ENCODE peak calls at places on chromosomes 1 and 21, in six cellular contexts. T is fibroblast of lung, S is AG09309, X is PC-3, J is AG04450, Z is body of pancreas. L is an unnamed sample.

GRCh38 chr1:186680031-186681012 is at the start of gene PTGS2:
- DNase-seq in Z (peak), X (peak), J (peak), S (peak), T (peak), L (peak)

GRCh38 chr1:222224576-222224975 is 323.3 kb downstream of the HHIPL2 start:
- DNase-seq in J (no peak), T (peak), S (no peak), Z (no peak), X (peak), L (no peak)

GRCh38 chr21:35178812-35179211 is 129.7 kb upstream of the RUNX1 start:
- DNase-seq in Z (no peak), X (peak), S (no peak), J (no peak), T (peak), L (no peak)

GRCh38 chr1:9238550-9238949 is 4.0 kb downstream of the H6PD start:
- DNase-seq in Z (no peak), S (no peak), X (no peak), T (no peak), J (no peak), L (no peak)

GRCh38 chr1:18681423-18681835 is 50.8 kb downstream of the PAX7 start:
- DNase-seq in X (peak), T (peak), Z (no peak), S (no peak), J (no peak), L (no peak)

GRCh38 chr1:96538001-96538649 is 183.5 kb upstream of the PTBP2 start:
- DNase-seq in J (no peak), X (no peak), T (peak), Z (no peak), S (no peak), L (peak)

GRCh38 chr1:212182585-212182984 is 102.6 kb upstream of the PPP2R5A start:
- DNase-seq in T (no peak), S (no peak), X (no peak), Z (no peak), J (no peak), L (no peak)

GRCh38 chr1:215043405-215043804 is 39.1 kb upstream of the KCNK2 start:
- DNase-seq in X (no peak), T (no peak), J (no peak), S (no peak), Z (no peak), L (no peak)

GRCh38 chr1:230831706-230832105 is 36.6 kb downstream of the C1orf198 start:
- DNase-seq in S (no peak), J (no peak), Z (no peak), T (no peak), X (no peak), L (no peak)

GRCh38 chr1:156727914-156728598 is at the start of gene METTL25B:
- DNase-seq in Z (peak), J (no peak), S (no peak), X (peak), T (peak), L (no peak)

GRCh38 chr1:2971146-2971501 is 50.1 kb upstream of the ACTRT2 start:
- DNase-seq in J (no peak), S (no peak), X (no peak), Z (no peak), T (no peak), L (no peak)

DNA sequence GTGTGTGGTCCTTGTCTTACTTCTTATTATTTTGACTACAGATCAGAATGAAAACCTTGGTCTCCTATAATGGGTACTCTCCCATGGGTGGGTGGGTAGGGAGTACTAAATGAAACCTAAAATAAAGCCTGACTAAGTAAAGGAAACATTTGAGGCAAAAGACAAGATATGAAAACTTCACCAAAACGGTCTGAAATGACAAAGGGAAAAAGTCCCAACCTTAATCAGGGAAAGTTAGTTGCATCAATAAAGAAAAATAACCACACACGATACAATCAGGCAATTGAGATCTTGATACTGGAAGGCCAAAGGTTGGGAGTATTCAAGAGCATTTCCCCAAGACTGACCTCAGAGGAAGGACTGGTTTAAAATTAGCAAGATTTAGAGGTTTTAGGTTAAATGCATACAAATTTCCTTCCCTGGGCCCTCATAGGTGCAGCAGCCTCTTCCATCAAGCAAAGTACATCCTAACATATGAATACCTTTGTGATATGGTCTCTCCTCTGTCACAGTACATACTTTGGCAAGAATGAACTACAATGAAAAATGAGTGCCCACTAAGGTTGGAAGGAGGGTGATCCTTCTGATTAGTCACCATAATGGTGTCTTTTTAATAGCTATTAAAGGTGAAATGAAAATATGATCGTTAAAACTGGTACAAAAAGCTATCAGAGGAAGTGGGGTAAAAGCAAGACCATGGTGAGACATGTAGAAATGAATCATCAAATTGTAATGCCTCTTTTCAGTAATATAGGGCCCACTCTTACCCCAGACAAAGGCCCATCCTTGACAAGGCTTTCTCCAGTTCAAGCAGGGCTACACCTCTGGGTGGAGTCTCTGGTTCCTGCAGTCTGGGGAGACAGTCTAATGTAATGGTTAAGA is 15.3 kb upstream of the TNFSF4 start:
- DNase-seq in J (no peak), Z (no peak), S (no peak), X (peak), T (no peak), L (no peak)
- TF ChIP-seq CTCF in J (no peak), Z (no peak), S (no peak), X (no peak), T (no peak), L (no peak)

GRCh38 chr1:11355594-11356467 is 82.8 kb downstream of the UBIAD1 start:
- DNase-seq in X (no peak), T (no peak), J (no peak), S (no peak), Z (no peak), L (no peak)
- H3K4me3 ChIP-seq in X (no peak), T (no peak), J (no peak), S (no peak), Z (no peak), L (no peak)

GRCh38 chr1:32107742-32108661 is at the start of gene KPNA6:
- DNase-seq in T (peak), J (peak), X (peak), Z (peak), S (peak), L (peak)
- TF ChIP-seq CTCF in T (no peak), J (no peak), X (no peak), Z (no peak), S (no peak), L (no peak)

DNA sequence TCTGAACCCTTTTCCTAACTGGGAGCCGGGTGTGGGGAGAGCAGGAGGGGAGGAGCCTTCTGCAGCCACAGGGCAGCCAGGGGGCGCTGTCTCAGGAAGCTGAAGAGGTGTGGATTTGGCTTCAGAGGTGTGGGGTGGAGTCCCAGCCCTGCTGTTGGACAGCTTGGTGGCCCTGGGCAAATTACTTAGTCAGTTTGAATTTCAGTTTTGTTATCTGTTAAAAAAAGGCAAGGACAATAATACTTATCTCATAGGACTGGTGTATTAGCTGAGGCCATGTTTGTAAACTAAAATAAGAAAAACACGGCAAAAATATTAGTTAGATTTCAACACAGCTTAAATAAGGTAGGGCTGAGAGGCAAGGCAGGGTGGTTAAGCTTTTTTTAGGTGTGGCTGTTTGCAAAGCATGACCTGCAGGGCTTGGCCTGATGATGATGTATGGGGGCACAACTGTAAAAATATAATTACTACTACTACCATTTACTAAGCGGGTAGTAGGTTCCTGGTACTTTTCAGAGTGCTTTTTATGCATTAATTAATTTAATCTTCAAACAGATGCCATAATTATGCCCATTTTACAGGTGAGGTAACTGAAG is 111.8 kb downstream of the PLXNA2 start:
- DNase-seq in J (no peak), X (peak), S (peak), Z (peak), T (peak), L (no peak)
- H3K4me3 ChIP-seq in J (no peak), X (peak), S (no peak), Z (no peak), T (no peak), L (no peak)

GRCh38 chr1:184959626-184960025 is 14.7 kb downstream of the NIBAN1 start:
- DNase-seq in T (no peak), X (no peak), J (no peak), S (no peak), Z (no peak), L (no peak)

GRCh38 chr1:184953600-184954219 is 20.6 kb downstream of the NIBAN1 start:
- DNase-seq in X (peak), J (no peak), S (no peak), T (peak), Z (no peak), L (no peak)

GRCh38 chr1:184958554-184959353 is 15.6 kb downstream of the NIBAN1 start:
- DNase-seq in J (no peak), Z (no peak), S (no peak), X (no peak), T (no peak), L (no peak)

GRCh38 chr1:184950209-184950608 is 24.1 kb downstream of the NIBAN1 start:
- DNase-seq in S (no peak), J (no peak), T (no peak), Z (no peak), X (no peak), L (no peak)

DNA sequence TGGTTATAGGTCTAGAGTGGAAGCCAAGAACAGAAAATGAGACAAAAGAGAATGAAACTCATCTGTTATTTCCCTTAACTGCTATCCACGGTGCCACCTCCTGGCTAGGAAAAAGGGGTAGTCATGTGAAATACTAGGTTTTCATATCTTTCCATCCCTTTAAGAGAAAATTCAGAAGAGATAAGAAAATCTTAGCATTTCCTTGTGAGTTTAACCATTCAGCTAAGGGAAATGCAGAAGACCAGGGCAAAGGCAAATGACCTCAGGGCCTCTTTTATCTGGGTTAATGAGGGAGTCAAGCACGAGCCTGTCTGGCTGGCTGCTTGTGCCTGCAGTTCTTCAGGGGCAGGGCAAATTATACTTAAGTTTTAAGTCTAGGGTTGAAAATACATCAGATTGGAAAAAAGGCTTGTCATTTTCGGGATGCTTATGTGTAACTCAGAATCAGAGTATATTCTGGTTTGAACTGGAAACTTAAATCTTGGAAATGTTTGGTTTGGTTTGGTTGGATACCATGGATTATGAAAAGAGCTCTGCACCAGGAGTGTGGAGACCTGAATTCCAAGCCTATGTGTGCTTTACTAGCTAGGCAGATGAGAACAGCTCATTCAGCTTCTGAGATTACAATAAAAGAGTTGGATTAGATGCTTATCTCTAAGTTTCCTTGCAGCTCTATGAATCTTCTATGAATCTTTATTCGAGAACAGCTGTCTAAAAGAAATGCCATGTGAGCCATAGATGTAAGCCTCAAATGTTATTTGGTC is 19.9 kb downstream of the NIBAN1 start:
- DNase-seq in X (no peak), J (no peak), T (peak), S (no peak), Z (no peak), L (no peak)
- TF ChIP-seq CTCF in X (peak), J (no peak), T (peak), S (peak), Z (no peak), L (peak)

DNA sequence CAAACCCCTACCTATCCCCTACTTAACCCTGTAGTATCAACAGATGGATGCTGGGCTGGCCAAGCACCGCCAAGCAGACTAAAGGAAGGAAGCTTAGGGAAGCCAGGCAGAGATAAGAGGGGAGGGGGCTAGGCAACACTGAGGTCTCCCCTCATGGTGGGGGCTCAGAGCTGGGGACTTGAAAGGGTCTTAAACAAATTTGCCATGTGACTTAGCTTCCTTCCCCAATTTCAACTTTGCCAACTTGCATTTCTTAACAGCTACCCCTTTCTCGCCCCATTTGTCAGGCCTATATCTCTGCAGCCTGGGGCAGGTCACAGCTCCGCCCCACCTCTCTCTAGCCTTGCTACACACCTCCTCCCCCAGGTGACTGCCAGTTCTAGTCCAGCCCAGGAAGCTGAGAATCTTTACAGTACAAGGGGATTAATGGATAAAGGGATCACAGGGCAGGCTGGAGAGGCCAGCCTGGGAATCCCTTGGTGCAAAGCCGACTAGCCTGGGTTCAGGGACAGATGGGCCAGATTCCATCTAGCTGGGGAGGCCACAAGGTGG is 3.4 kb downstream of the KIF21B start:
- DNase-seq in X (no peak), Z (peak), T (no peak), J (no peak), S (no peak), L (no peak)
- H3K4me3 ChIP-seq in X (no peak), Z (no peak), T (no peak), J (no peak), S (no peak), L (no peak)

DNA sequence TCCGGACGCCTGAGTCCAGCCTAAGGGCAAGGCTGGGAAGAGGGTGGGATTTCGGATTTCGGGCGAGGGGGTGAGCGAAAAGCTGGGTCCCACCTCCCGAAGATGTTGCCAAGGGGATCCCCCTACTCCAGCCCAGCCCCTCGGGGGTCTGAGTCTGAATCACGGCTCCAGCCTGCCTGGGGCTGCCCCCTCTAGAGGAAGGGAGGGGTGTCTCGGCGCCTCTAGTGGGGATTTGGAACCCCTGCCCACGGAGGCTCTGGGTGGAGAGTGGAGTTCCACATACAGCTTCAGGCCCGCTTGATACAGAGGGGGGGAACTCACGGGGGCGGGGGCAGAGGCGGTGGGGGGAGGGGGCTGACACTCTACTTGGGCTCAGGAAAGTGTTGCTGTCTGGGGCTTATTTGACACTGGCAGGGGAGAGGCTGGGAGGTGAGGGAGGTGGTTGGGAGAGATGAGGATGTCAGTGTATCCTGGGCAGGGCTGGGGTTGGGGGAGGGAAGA is 686 bp downstream of the KIRREL1 start:
- DNase-seq in J (no peak), X (no peak), Z (peak), S (no peak), T (no peak), L (no peak)
- TF ChIP-seq CTCF in J (peak), X (no peak), Z (no peak), S (peak), T (peak), L (peak)

GRCh38 chr1:98662354-98662665 is 789 bp downstream of the SNX7 start:
- DNase-seq in J (peak), T (peak), X (no peak), S (no peak), Z (no peak), L (no peak)
- H3K4me3 ChIP-seq in J (peak), T (peak), X (peak), S (peak), Z (peak), L (peak)

GRCh38 chr1:75794382-75794781 is 2.3 kb upstream of the MSH4 start:
- DNase-seq in J (no peak), T (no peak), X (no peak), S (no peak), Z (no peak), L (no peak)

GRCh38 chr1:75795703-75796193 is 934 bp upstream of the MSH4 start:
- DNase-seq in T (no peak), J (no peak), Z (no peak), X (no peak), S (no peak), L (no peak)

GRCh38 chr1:75796376-75797272 is at the start of gene MSH4:
- DNase-seq in T (peak), J (no peak), X (no peak), S (no peak), Z (no peak), L (no peak)

GRCh38 chr1:75797273-75797588 is 549 bp downstream of the MSH4 start:
- DNase-seq in T (peak), J (no peak), Z (no peak), S (no peak), X (no peak), L (no peak)

GRCh38 chr1:75797606-75798216 is 1.0 kb downstream of the MSH4 start:
- DNase-seq in T (no peak), X (no peak), J (no peak), S (no peak), Z (no peak), L (no peak)
- TF ChIP-seq CTCF in T (no peak), X (no peak), J (no peak), S (no peak), Z (no peak), L (no peak)

L was measured in AG04449.